ENCODE peak calls at places on chromosomes 16 and 17, in six cellular contexts. Y is A549, N is GM12878, J is endothelial cell of umbilical vein, P is K562, I is HepG2. H is an unnamed sample.
A peak's percentile ranks its signal among the peaks of the same experiment; 100 is the strongest.

GRCh38 chr17:82587234-82588086 is 60.8 kb downstream of the WDR45B start:
- DNase-seq in Y (no peak), N (no peak), J (peak; percentile 30), P (no peak), I (no peak), H (peak; percentile 78)

GRCh38 chr17:43170140-43170765 is 761 bp upstream of the NBR1 start:
- DNase-seq in Y (peak; percentile 99), N (peak; percentile 85), J (peak; percentile 95), P (peak; percentile 97), I (peak; percentile 96), H (peak; percentile 95)

GRCh38 chr17:60586288-60586974 is 13.6 kb upstream of the PPM1D start:
- DNase-seq in Y (no peak), N (no peak), J (no peak), P (peak; percentile 51), I (peak; percentile 56), H (peak; percentile 25)

GRCh38 chr17:4951486-4951885 is 567 bp downstream of the ENO3 start:
- DNase-seq in Y (no peak), N (no peak), J (no peak), P (peak; percentile 64), I (no peak), H (no peak)

GRCh38 chr17:73834684-73835343 is 190.6 kb upstream of the SDK2 start:
- DNase-seq in Y (no peak), N (no peak), J (no peak), P (no peak), I (no peak), H (no peak)

GRCh38 chr17:42514279-42514678 is 21.8 kb upstream of the NAGLU start:
- DNase-seq in Y (no peak), N (no peak), J (no peak), P (no peak), I (no peak), H (no peak)

GRCh38 chr16:67975321-67976105 is 4.8 kb downstream of the DPEP3 start:
- DNase-seq in Y (no peak), N (no peak), J (no peak), P (no peak), I (no peak), H (no peak)

GRCh38 chr17:8430966-8431365 is 4.7 kb upstream of the NDEL1 start:
- DNase-seq in Y (no peak), N (no peak), J (peak; percentile 70), P (no peak), I (no peak), H (no peak)

GRCh38 chr17:53316988-53317387 is 505.7 kb upstream of the KIF2B start:
- DNase-seq in Y (no peak), N (no peak), J (no peak), P (no peak), I (no peak), H (no peak)

GRCh38 chr17:53490447-53490968 is 332.2 kb upstream of the KIF2B start:
- DNase-seq in Y (no peak), N (no peak), J (no peak), P (no peak), I (no peak), H (no peak)

GRCh38 chr16:50279142-50279865 is 13.0 kb downstream of the ADCY7 start:
- DNase-seq in Y (no peak), N (no peak), J (no peak), P (peak; percentile 85), I (no peak), H (peak; percentile 97)

GRCh38 chr17:40615295-40615988 is 32.2 kb downstream of the SMARCE1 start:
- DNase-seq in Y (peak; percentile 91), N (peak; percentile 93), J (peak; percentile 26), P (peak; percentile 75), I (peak; percentile 76), H (peak; percentile 39)

GRCh38 chr16:72952404-72953301 is 95.3 kb downstream of the ZFHX3 start:
- DNase-seq in Y (no peak), N (no peak), J (no peak), P (no peak), I (no peak), H (no peak)

GRCh38 chr16:2149630-2150417 is 1.4 kb downstream of the RAB26 start:
- DNase-seq in Y (peak; percentile 49), N (no peak), J (no peak), P (peak; percentile 58), I (peak; percentile 42), H (peak; percentile 65)

GRCh38 chr16:84541999-84542876 is 37.8 kb upstream of the MEAK7 start:
- DNase-seq in Y (no peak), N (no peak), J (peak; percentile 89), P (no peak), I (no peak), H (no peak)

GRCh38 chr16:14129502-14129901 is 58.4 kb downstream of the MRTFB start:
- DNase-seq in Y (no peak), N (no peak), J (no peak), P (no peak), I (no peak), H (no peak)

DNA sequence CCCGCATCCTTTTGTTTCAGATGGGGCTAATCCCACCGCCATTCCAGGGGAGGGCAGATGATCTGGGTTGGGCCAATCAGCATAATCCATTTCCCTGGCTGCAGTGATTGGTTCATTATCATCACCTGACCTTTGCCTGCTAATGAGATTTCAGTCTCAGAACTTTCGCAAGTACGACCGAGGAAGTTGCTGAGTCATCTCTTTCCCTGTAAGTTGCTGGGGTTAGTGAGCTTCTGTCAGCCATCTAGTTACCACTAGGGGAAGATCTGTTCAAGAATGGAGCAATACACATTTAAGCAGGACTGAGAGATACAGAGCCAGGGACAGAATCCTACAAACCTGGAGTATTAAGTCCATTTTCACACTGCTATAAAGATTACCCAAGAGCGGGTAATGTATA is 65.3 kb upstream of the NUDT7 start:
- DNase-seq in Y (no peak), N (no peak), J (no peak), P (peak; percentile 71), I (peak; percentile 20), H (peak; percentile 81)
- TF ChIP-seq MYC in Y (no peak), N (no peak), J (no peak), P (no peak), I (no peak), H (no peak)

DNA sequence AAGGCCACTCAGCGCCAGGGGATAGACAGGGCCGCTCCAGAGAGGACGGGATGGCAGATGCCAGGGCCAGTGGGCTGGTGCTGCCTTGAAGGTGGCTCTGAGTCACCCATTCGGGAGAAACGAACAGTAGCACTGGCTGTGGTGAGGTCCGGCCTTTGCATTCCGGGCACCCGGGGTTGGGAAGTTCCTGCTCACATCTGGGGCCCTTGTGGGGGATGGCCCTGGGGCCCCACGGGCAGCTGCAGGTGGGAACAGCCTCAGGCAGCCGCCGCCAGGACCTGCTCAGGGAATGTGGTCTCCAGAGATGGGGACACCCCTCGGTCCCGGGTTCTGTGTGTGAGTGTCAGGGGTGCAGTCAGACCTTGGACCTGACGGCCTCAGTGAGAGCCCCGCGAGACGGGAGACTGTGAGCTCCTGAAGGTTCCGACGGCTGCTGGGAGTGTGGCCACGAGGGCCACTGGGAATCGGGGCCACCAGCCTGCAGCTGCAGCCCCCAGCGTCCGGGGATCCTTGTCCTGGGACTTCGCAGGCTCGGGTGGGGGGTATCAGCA is 1.4 kb downstream of the CBFA2T3 start:
- DNase-seq in Y (no peak), N (no peak), J (no peak), P (peak; percentile 52), I (no peak), H (peak; percentile 74)
- TF ChIP-seq MAX in Y (no peak), N (no peak), J (no peak), P (no peak), I (no peak), H (no peak)

DNA sequence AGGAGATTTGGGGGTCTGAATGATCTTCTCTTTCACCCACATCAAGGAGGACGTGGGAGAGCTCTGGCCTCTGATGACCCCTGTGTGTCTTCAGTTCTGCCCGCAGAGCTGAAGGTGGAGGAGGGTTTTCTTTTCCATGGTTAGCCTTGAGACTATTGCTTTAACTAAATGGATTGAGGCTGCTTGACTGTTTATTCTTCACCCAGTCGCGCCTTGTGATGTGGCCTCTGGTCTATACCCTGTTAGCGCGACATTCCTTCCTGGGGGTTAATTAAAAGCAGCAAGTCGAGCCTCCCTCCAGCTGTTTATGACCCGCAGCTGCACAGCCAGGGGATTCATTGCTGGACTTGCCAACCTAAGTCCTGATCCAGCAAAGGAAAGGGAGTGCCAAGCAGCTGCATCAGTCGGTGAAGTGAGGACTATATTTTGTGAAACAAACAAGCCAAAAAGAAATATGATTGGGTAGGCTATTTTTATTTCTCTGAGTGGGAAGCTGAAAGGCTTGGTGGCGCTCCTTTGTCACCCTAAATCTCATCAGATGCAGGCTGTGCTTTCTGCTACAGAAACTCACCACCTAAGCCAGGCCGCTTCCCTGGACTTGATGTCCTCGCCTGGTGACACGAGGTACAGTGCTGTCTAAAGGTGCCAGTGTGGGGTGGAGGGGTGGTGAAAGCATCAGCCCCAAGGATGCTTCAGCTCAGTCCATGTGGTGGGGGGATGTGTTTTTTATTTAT is 11.0 kb upstream of the SEC14L1 start:
- DNase-seq in Y (no peak), N (no peak), J (no peak), P (no peak), I (no peak), H (no peak)
- H3K4me3 ChIP-seq in Y (no peak overlapping the region), N (no peak overlapping the region), J (no peak overlapping the region), P (no peak overlapping the region), I (no peak overlapping the region), H (no peak overlapping the region)

GRCh38 chr17:1031711-1032110 is 34.8 kb downstream of the TIMM22 start:
- DNase-seq in Y (no peak), N (no peak), J (no peak), P (no peak), I (no peak), H (no peak)
- TF ChIP-seq MYC in Y (no peak), N (no peak), J (no peak), P (no peak), I (no peak), H (no peak)

DNA sequence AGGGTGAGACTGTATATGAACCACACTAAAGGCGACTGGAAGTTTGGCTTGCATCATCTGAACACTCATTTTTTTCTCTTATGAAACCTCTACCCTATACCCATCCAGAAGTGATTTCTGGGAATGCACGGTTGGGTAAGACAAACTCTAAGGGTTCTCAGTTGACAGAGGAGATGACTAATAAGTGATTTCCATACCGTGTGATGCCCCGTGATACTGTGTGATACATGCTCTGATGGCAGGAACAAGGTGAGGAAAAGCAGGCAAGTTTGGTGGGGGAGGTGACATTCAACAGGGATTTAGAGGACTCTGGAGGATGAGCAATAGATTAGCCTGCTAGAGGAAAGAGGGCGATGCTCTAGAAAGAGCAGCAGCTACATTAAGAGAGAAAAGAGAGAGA is 156.4 kb upstream of the CCL2 start:
- DNase-seq in Y (no peak), N (no peak), J (no peak), P (no peak), I (no peak), H (no peak)
- TF ChIP-seq MAX in Y (no peak), N (no peak), J (no peak), P (no peak), I (no peak), H (no peak)

H was measured in NB4.